ENCODE peak calls at places on chromosomes 12 and 14, in five cellular contexts. B is stimulated activated CD4-positive, alpha-beta T cell treated with anti-CD3 and anti-CD28 coated beads, TNF-alpha, amount 100 ng/mL, for 48 hours; Y is fibroblast of lung; K is uterus; X is AG08396. C is an unnamed sample.

GRCh38 chr12:70745066-70745465 is 107.8 kb upstream of the PTPRB start:
- DNase-seq in B (no peak), Y (no peak), K (no peak), X (no peak), C (no peak)

GRCh38 chr12:112716099-112717093 is 75.2 kb upstream of the RPH3A start:
- DNase-seq in B (no peak), Y (no peak), K (no peak), X (peak), C (no peak)

GRCh38 chr12:29255061-29255460 is 106.0 kb downstream of the FAR2 start:
- DNase-seq in B (no peak), Y (no peak), K (no peak), X (no peak), C (no peak)

GRCh38 chr12:76446090-76446489 is 97.9 kb upstream of the BBS10 start:
- DNase-seq in B (no peak), Y (no peak), K (no peak), X (no peak), C (no peak)

GRCh38 chr14:33932526-33933292 is 18.2 kb downstream of the EGLN3 start:
- DNase-seq in B (no peak), Y (peak), K (no peak), X (no peak), C (no peak)

GRCh38 chr14:77882098-77882497 is 82.2 kb downstream of the ADCK1 start:
- DNase-seq in B (no peak), Y (no peak), K (no peak), X (no peak), C (no peak)

GRCh38 chr12:118061876-118062791 is 1.2 kb upstream of the WSB2 start:
- DNase-seq in B (no peak), Y (peak), K (peak), X (peak), C (peak)

GRCh38 chr12:143964-144649 is 69.8 kb downstream of the SLC6A12 start:
- DNase-seq in B (no peak), Y (peak), K (no peak), X (no peak), C (no peak)

GRCh38 chr12:15662303-15662980 is 126.7 kb downstream of the EPS8 start:
- DNase-seq in B (no peak), Y (peak), K (no peak), X (peak), C (no peak)

GRCh38 chr12:28500373-28501024 is 310.2 kb downstream of the CCDC91 start:
- DNase-seq in B (no peak), Y (peak), K (no peak), X (no peak), C (no peak)

GRCh38 chr14:81459912-81460311 is 59.8 kb upstream of the STON2 start:
- DNase-seq in B (no peak), Y (no peak), K (no peak), X (no peak), C (no peak)

GRCh38 chr14:29741909-29742401 is 185.7 kb downstream of the PRKD1 start:
- DNase-seq in B (no peak), Y (peak), K (no peak), X (peak), C (no peak)

GRCh38 chr12:104672501-104673265 is 215.9 kb downstream of the CHST11 start:
- DNase-seq in B (no peak), Y (peak), K (peak), X (no peak), C (no peak)

GRCh38 chr12:82866946-82867345 is 180.2 kb downstream of the TMTC2 start:
- DNase-seq in B (no peak), Y (no peak), K (no peak), X (no peak), C (no peak)